ENCODE peak calls at places on chromosome 9, in eight cellular contexts. L is HCT116, P is prostate gland, G is endothelial cell of umbilical vein, R is transverse colon, Q is GM23338, F is sigmoid colon, D is spleen. E is an unnamed sample.

GRCh38 chr9:86846679-86847078 is 100.6 kb downstream of the GAS1 start:
- DNase-seq in D (no peak), G (no peak), Q (no peak), P (no peak), L (no peak), R (no peak), F (no peak), E (no peak)

GRCh38 chr9:17764306-17764705 is 185.4 kb downstream of the SH3GL2 start:
- DNase-seq in D (no peak), G (no peak), R (no peak), F (no peak), L (no peak), P (no peak), Q (no peak), E (no peak)

GRCh38 chr9:72888032-72888431 is 64.8 kb downstream of the ALDH1A1 start:
- DNase-seq in L (no peak), F (no peak), D (no peak), Q (no peak), R (no peak), P (no peak), G (no peak), E (no peak)

GRCh38 chr9:98823666-98824334 is 16.3 kb downstream of the GALNT12 start:
- DNase-seq in L (no peak), F (no peak), D (no peak), Q (no peak), G (no peak), P (no peak), R (no peak), E (no peak)

GRCh38 chr9:32427111-32427873 is 42.8 kb downstream of the ACO1 start:
- DNase-seq in L (no peak), Q (no peak), F (no peak), R (peak; percentile 28), G (no peak), P (no peak), D (no peak), E (peak; percentile 74)

GRCh38 chr9:83081010-83081409 is 18.1 kb upstream of the RASEF start:
- DNase-seq in F (no peak), G (no peak), D (no peak), Q (no peak), R (no peak), L (no peak), P (no peak), E (no peak)

GRCh38 chr9:104970588-104970987 is 42.6 kb upstream of the ABCA1 start:
- DNase-seq in G (no peak), D (no peak), L (no peak), F (no peak), Q (no peak), P (no peak), R (no peak), E (no peak)

GRCh38 chr9:70042461-70043215 is 1.0 kb upstream of the MAMDC2 start:
- DNase-seq in R (no peak), G (no peak), F (peak; percentile 61), P (no peak), D (no peak), Q (no peak), L (no peak), E (no peak)

GRCh38 chr9:128007566-128008138 is 26.9 kb upstream of the EEIG1 start:
- DNase-seq in Q (no peak), G (peak; percentile 86), F (no peak), L (peak; percentile 63), P (peak; percentile 21), D (peak; percentile 96), R (peak; percentile 73), E (peak; percentile 55)

GRCh38 chr9:128009639-128010038 is 28.9 kb upstream of the EEIG1 start:
- DNase-seq in D (no peak), G (no peak), P (no peak), F (no peak), L (no peak), R (no peak), Q (no peak), E (no peak)

GRCh38 chr9:128006360-128007024 is 25.7 kb upstream of the EEIG1 start:
- DNase-seq in R (no peak), F (no peak), L (no peak), G (peak; percentile 66), P (peak; percentile 42), D (no peak), Q (no peak), E (no peak)

GRCh38 chr9:128005938-128006337 is 25.1 kb upstream of the EEIG1 start:
- DNase-seq in G (peak; percentile 97), P (no peak), R (no peak), L (no peak), F (peak; percentile 75), Q (no peak), D (peak; percentile 90), E (no peak)

GRCh38 chr9:128008171-128008570 is 27.4 kb upstream of the EEIG1 start:
- DNase-seq in R (no peak), F (no peak), Q (no peak), G (no peak), P (no peak), D (no peak), L (no peak), E (no peak)
- H3K4me1 ChIP-seq in R (peaks cover 11% of the 10 kb centered on the region), F (no peaks in the 10 kb centered on the region), Q (peaks cover 10% of the 10 kb centered on the region), G (peaks cover 37% of the 10 kb centered on the region), P (no peaks in the 10 kb centered on the region), D (peaks cover 52% of the 10 kb centered on the region), L (peaks cover 22% of the 10 kb centered on the region), E (peaks cover 35% of the 10 kb centered on the region)

GRCh38 chr9:37977851-37978250 is 73.9 kb upstream of the SLC25A51 start:
- DNase-seq in Q (no peak), L (no peak), G (no peak), P (no peak), D (no peak), F (no peak), R (no peak), E (no peak)

GRCh38 chr9:37978983-37979382 is 75.1 kb upstream of the SLC25A51 start:
- DNase-seq in D (peak; percentile 41), G (no peak), Q (no peak), P (no peak), L (no peak), F (no peak), R (no peak), E (no peak)

GRCh38 chr9:37975639-37976038 is 71.7 kb upstream of the SLC25A51 start:
- DNase-seq in P (no peak), L (no peak), G (no peak), Q (no peak), D (peak; percentile 21), F (no peak), R (no peak), E (no peak)

GRCh38 chr9:37974506-37975173 is 70.7 kb upstream of the SLC25A51 start:
- DNase-seq in G (no peak), R (no peak), D (peak; percentile 42), P (no peak), Q (peak; percentile 19), F (no peak), L (no peak), E (no peak)

DNA sequence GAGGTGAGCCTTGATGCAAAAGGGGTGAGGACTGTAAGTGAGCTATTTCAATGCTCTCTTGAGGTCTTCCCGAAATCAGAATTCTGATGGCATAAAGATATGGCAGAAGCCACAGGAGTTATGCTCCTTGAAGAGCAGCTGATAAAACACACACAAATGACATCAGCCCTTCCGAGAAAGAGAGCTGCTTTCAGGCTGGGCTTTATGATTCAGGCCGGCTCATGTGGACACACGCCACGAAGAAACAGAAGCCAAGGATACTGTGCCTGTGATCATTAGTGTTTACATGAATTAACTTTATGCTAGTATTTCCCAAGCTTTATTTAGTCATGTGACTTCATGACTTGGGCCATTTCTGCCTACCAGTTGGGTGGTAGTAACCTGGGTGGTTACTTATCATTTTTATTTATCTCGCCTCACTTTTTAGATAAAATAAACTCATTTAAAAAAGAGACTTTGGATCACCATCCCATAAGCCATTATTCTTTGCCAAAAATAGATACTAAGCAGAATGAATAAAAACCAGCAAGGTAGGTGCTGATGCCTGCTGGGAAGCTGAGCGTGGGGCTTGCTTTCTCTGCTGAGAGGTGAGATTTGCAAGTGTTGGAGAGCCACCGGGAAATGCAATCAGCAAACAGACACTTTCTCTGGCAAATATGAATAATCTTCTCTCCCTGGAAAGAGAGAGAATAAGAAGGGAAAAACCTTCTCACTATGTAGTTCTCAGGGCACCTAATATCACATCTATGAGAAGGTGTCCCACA is 73.0 kb upstream of the SLC25A51 start:
- DNase-seq in G (no peak), F (peak; percentile 78), R (no peak), P (peak; percentile 81), Q (no peak), D (no peak), L (no peak), E (no peak)
- TF ChIP-seq POLR2AphosphoS5 in G (no peak), F (peak; percentile 15), R (peak; percentile 19), P (peak; percentile 87), Q (no peak), D (no peak), L (no peak), E (no peak)

GRCh38 chr9:6549106-6549505 is 96.4 kb downstream of the GLDC start:
- DNase-seq in F (no peak), L (no peak), Q (no peak), P (no peak), R (no peak), D (no peak), G (no peak), E (no peak)

GRCh38 chr9:6552738-6553121 is 92.8 kb downstream of the GLDC start:
- DNase-seq in L (no peak), R (no peak), G (peak; percentile 93), P (no peak), D (no peak), Q (no peak), F (no peak), E (no peak)

GRCh38 chr9:6551126-6551525 is 94.4 kb downstream of the GLDC start:
- DNase-seq in L (no peak), P (no peak), D (no peak), G (peak; percentile 64), R (no peak), F (no peak), Q (no peak), E (no peak)

GRCh38 chr9:6557883-6558282 is 87.6 kb downstream of the GLDC start:
- DNase-seq in D (no peak), Q (peak; percentile 15), G (peak; percentile 98), L (no peak), R (no peak), F (no peak), P (no peak), E (no peak)

GRCh38 chr9:6552033-6552737 is 93.3 kb downstream of the GLDC start:
- DNase-seq in L (no peak), R (no peak), D (no peak), G (peak; percentile 92), P (no peak), F (no peak), Q (peak; percentile 33), E (no peak)
- TF ChIP-seq CTCF in L (no peak), R (no peak), D (no peak), G (peak; percentile 45), P (no peak), F (no peak), Q (peak; percentile 2), E (no peak)

GRCh38 chr9:129989362-129989708 is 53.7 kb downstream of the FNBP1 start:
- DNase-seq in R (no peak), G (no peak), Q (no peak), D (no peak), F (no peak), P (no peak), L (no peak), E (no peak)

GRCh38 chr9:129989740-129990139 is 53.2 kb downstream of the FNBP1 start:
- DNase-seq in G (no peak), F (peak; percentile 47), Q (no peak), D (no peak), R (no peak), P (no peak), L (no peak), E (no peak)

GRCh38 chr9:129990269-129991005 is 52.6 kb downstream of the FNBP1 start:
- DNase-seq in D (no peak), P (no peak), L (no peak), F (no peak), R (peak; percentile 37), Q (no peak), G (no peak), E (no peak)

GRCh38 chr9:129987941-129988340 is 55.0 kb downstream of the FNBP1 start:
- DNase-seq in L (no peak), G (no peak), F (no peak), P (no peak), R (no peak), D (no peak), Q (no peak), E (no peak)

GRCh38 chr9:129988607-129989361 is 54.2 kb downstream of the FNBP1 start:
- DNase-seq in F (no peak), L (no peak), D (no peak), Q (peak; percentile 27), P (no peak), G (no peak), R (peak; percentile 50), E (no peak)
- H3K4me1 ChIP-seq in F (peaks cover 53% of the 10 kb centered on the region), L (peaks cover 26% of the 10 kb centered on the region), D (peaks cover 51% of the 10 kb centered on the region), Q (peaks cover 22% of the 10 kb centered on the region), P (no peaks in the 10 kb centered on the region), G (no peaks in the 10 kb centered on the region), R (peaks cover 17% of the 10 kb centered on the region), E (peaks cover 6% of the 10 kb centered on the region)